ENCODE peak calls at places on chromosome 2, in eight cellular contexts. K is naive thymus-derived CD4-positive, alpha-beta T cell; R is pancreas; S is cardiac muscle cell; F is neuronal stem cell; B is heart right ventricle; J is tibial artery; U is right lobe of liver. Y is an unnamed sample.
A peak's percentile ranks its signal among the peaks of the same experiment; 100 is the strongest.

GRCh38 chr2:235405612-235406361 is 88.1 kb upstream of the AGAP1 start:
- DNase-seq in S (no peak), U (no peak), R (no peak), K (no peak), B (no peak), J (no peak), F (no peak), Y (no peak)

GRCh38 chr2:131641414-131642206 is 113.9 kb downstream of the CCDC74A start:
- DNase-seq in K (no peak), U (no peak), S (peak; percentile 5), R (no peak), B (no peak), F (no peak), J (no peak), Y (no peak)

GRCh38 chr2:102803897-102804217 is 42.0 kb downstream of the TMEM182 start:
- DNase-seq in J (no peak), B (no peak), U (no peak), K (no peak), R (no peak), F (no peak), S (no peak), Y (no peak)

GRCh38 chr2:163681765-163682164 is 54.0 kb downstream of the FIGN start:
- DNase-seq in J (peak; percentile 60), R (no peak), K (no peak), F (no peak), U (no peak), B (no peak), S (no peak), Y (no peak)

GRCh38 chr2:229269146-229269545 is 1.9 kb downstream of the PID1 start:
- DNase-seq in B (no peak), U (no peak), R (no peak), J (peak; percentile 29), K (no peak), S (no peak), F (no peak), Y (no peak)

GRCh38 chr2:171824086-171824485 is 70.0 kb downstream of the SLC25A12 start:
- DNase-seq in K (no peak), U (no peak), B (no peak), R (no peak), F (no peak), S (no peak), J (no peak), Y (no peak)

GRCh38 chr2:174778479-174778962 is 14.2 kb upstream of the CHRNA1 start:
- DNase-seq in S (no peak), B (peak; percentile 52), R (no peak), F (no peak), J (peak; percentile 29), U (peak; percentile 42), K (peak; percentile 88), Y (peak; percentile 33)

GRCh38 chr2:1651131-1652066 is 92.9 kb downstream of the PXDN start:
- DNase-seq in F (no peak), B (no peak), S (no peak), K (no peak), U (no peak), R (no peak), J (no peak), Y (peak; percentile 45)

DNA sequence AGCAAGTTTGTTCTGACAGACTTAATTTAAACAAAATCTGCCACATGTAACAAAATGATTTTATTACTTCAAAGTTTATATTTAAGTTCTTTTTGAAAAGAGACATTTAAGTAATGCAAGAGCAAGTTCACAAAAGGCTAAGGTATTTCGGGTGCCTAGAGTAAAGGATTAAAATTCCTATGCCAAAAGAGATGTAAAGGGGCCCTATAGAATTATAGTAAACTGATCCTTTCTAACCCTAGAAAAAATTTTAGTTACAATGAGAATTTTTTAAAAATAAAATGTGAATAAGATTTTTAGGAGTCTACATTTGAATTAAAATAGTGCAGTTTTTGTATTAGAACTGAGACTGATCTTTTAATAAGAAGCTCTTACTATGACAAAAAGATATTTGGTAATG is 147.1 kb downstream of the PLEKHA3 start:
- DNase-seq in R (no peak), B (no peak), K (no peak), F (no peak), U (no peak), S (no peak), J (no peak), Y (no peak)
- H3K4me1 ChIP-seq in R (no peaks in the 10 kb centered on the region), B (peaks cover 15% of the 10 kb centered on the region), K (no peaks in the 10 kb centered on the region), F (no peaks in the 10 kb centered on the region), U (no peaks in the 10 kb centered on the region), S (peaks cover 58% of the 10 kb centered on the region), J (no peaks in the 10 kb centered on the region), Y (no peaks in the 10 kb centered on the region)

GRCh38 chr2:86617153-86617552 is 6.5 kb downstream of the RNF103 start:
- DNase-seq in S (no peak), K (no peak), R (no peak), F (no peak), U (no peak), J (no peak), B (no peak), Y (no peak)
- H3K4me3 ChIP-seq in S (no peak overlapping the region), K (no peak overlapping the region), R (no peak overlapping the region), F (no peak overlapping the region), U (no peak overlapping the region), J (no peak overlapping the region), B (no peak overlapping the region), Y (no peak overlapping the region)

GRCh38 chr2:43013821-43014345 is 212.5 kb downstream of the ZFP36L2 start:
- DNase-seq in J (peak; percentile 12), B (no peak), K (no peak), R (no peak), U (no peak), F (no peak), S (no peak), Y (peak; percentile 2)
- H3K4me1 ChIP-seq in J (peaks cover 13% of the 10 kb centered on the region), B (peaks cover 12% of the 10 kb centered on the region), K (peaks cover 6% of the 10 kb centered on the region), R (peaks cover 24% of the 10 kb centered on the region), U (no peaks in the 10 kb centered on the region), F (peaks cover 14% of the 10 kb centered on the region), S (peaks cover 10% of the 10 kb centered on the region), Y (peaks cover 7% of the 10 kb centered on the region)

DNA sequence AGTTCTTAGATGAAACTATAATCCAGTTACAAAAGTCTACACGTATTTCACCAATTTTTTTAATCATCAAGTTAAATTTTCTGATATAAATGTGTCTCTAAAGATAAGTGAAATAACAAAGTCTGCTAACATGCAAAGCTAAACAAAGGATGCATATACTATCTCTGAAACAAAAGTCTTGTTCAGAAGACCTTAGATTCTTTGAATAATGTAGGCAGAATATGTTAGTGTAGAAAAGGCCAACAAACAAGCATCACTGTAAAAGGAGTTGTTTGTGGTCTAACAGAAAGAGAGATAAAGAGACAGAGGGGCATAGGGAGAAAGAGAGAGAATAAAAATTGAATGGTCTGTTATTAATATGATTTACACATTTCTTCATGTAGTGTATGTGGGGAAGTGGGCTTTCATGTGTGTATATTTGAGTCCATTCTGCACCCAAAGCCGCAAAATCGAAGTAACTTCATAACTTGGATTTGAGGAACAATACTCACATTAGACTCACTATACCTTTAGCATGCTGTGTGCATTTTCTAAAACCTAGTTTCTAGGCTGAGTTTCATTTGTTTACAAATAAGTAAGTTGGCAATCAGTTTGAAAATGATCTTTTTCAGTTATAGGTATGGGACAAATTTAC is 734.8 kb upstream of the REG3G start:
- DNase-seq in F (no peak), U (no peak), R (no peak), B (no peak), S (no peak), K (no peak), J (no peak), Y (no peak)
- H3K4me3 ChIP-seq in F (no peak overlapping the region), U (no peak overlapping the region), R (no peak overlapping the region), B (no peak overlapping the region), S (no peak overlapping the region), K (no peak overlapping the region), J (no peak overlapping the region), Y (no peak overlapping the region)

GRCh38 chr2:64325852-64326577 is 127.9 kb upstream of the LGALSL start:
- DNase-seq in F (no peak), K (peak; percentile 63), J (no peak), B (no peak), U (no peak), R (no peak), S (no peak), Y (no peak)
- H3K4me1 ChIP-seq in F (peaks cover 11% of the 10 kb centered on the region), K (peaks cover 38% of the 10 kb centered on the region), J (peaks cover 31% of the 10 kb centered on the region), B (peaks cover 40% of the 10 kb centered on the region), U (no peaks in the 10 kb centered on the region), R (no peaks in the 10 kb centered on the region), S (peaks cover under 1% of the 10 kb centered on the region), Y (peaks cover 4% of the 10 kb centered on the region)